ENCODE peak calls at places on chromosome 7, in five cellular contexts. E is pancreas, N is Peyer's patch, L is hepatocyte, W is body of pancreas. V is an unnamed sample. For H3K4me1, the result is how much of the 10 kb centered on the place peaks cover.

GRCh38 chr7:101927389-101928306 is 110.2 kb downstream of the CUX1 start:
- DNase-seq in E (no peak), N (no peak), L (no peak), W (no peak), V (no peak)

GRCh38 chr7:20798081-20798693 is 11.5 kb upstream of the SP8 start:
- DNase-seq in E (peak), N (peak), L (peak), W (peak), V (no peak)

GRCh38 chr7:158125721-158126120 is 461.9 kb downstream of the PTPRN2 start:
- DNase-seq in E (no peak), N (peak), L (no peak), W (no peak), V (no peak)

GRCh38 chr7:111137296-111138195 is 46.6 kb downstream of the LRRN3 start:
- DNase-seq in E (no peak), N (no peak), L (no peak), W (no peak), V (no peak)

GRCh38 chr7:28055161-28055544 is 125.4 kb downstream of the JAZF1 start:
- DNase-seq in E (no peak), N (no peak), L (no peak), W (no peak), V (no peak)

GRCh38 chr7:106515321-106515720 is 145.6 kb downstream of the CCDC71L start:
- DNase-seq in E (no peak), N (no peak), L (no peak), W (no peak), V (no peak)

GRCh38 chr7:136976504-136977251 is 108.2 kb downstream of the CHRM2 start:
- DNase-seq in E (no peak), N (no peak), L (no peak), W (no peak), V (no peak)

GRCh38 chr7:29113384-29114102 is 32.8 kb downstream of the CPVL start:
- DNase-seq in E (peak), N (peak), L (peak), W (peak), V (no peak)

GRCh38 chr7:41881313-41882130 is 178.6 kb upstream of the INHBA start:
- DNase-seq in E (no peak), N (peak), L (no peak), W (no peak), V (peak)

GRCh38 chr7:3956949-3957348 is 655.9 kb downstream of the SDK1 start:
- DNase-seq in E (no peak), N (no peak), L (no peak), W (no peak), V (no peak)

GRCh38 chr7:100603697-100604077 is 1.5 kb downstream of the PCOLCE start:
- DNase-seq in E (no peak), N (no peak), L (no peak), W (no peak), V (no peak)
- H3K4me1 ChIP-seq in E (under half), N (under half), L (under half), W (under half), V (under half)

GRCh38 chr7:924541-925231 is 29.8 kb downstream of the ADAP1 start:
- DNase-seq in E (no peak), N (peak), L (no peak), W (peak), V (peak)

GRCh38 chr7:925601-926000 is 28.9 kb downstream of the ADAP1 start:
- DNase-seq in E (no peak), N (peak), L (no peak), W (peak), V (peak)

GRCh38 chr7:926061-927030 is 28.1 kb downstream of the ADAP1 start:
- DNase-seq in E (no peak), N (peak), L (peak), W (peak), V (no peak)

GRCh38 chr7:929311-929711 is 25.2 kb downstream of the ADAP1 start:
- DNase-seq in E (no peak), N (no peak), L (no peak), W (no peak), V (no peak)

DNA sequence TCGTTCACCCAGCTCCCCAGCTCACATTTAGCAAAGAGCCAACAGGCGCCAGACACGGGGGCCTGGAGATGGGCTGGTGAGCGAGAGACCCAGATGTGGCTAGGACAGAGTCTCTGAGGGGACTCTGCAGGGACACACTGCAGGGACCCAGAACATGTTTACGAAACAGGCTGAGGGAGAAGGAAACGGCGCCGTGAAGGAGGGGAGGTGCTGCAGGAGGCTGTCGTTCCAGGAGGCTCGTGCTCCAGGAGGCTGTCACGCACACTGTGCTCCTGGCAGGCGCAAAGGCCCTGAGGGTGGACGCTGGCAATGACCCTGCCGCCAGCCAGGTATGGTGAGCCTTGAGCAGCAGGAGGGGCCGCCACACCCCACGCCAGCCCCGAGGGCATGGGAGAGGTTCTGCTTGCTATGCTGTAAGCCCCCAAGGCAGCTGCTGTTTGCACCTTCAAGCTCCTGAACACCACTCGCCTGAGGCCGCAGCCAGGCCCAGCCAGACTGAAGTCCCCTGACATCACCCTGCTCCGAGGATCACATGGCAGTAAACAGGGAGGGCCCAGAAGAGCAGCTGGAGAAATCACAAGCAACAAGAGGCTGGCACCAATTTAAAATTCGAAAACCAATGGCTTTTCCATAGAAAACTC is 27.3 kb downstream of the ADAP1 start:
- DNase-seq in E (no peak), N (peak), L (no peak), W (peak), V (peak)
- H3K27ac ChIP-seq in E (no peak), N (peak), L (peak), W (no peak), V (no peak)

GRCh38 chr7:139702811-139703467 is 74.9 kb downstream of the HIPK2 start:
- DNase-seq in E (no peak), N (peak), L (no peak), W (no peak), V (no peak)
- H3K4me1 ChIP-seq in E (under half), N (under half), L (under half), W (under half), V (under half)

GRCh38 chr7:90033850-90034249 is 120.4 kb upstream of the STEAP1 start:
- DNase-seq in E (no peak), N (no peak), L (no peak), W (no peak), V (no peak)
- H3K27ac ChIP-seq in E (no peak), N (no peak), L (no peak), W (no peak), V (no peak)

DNA sequence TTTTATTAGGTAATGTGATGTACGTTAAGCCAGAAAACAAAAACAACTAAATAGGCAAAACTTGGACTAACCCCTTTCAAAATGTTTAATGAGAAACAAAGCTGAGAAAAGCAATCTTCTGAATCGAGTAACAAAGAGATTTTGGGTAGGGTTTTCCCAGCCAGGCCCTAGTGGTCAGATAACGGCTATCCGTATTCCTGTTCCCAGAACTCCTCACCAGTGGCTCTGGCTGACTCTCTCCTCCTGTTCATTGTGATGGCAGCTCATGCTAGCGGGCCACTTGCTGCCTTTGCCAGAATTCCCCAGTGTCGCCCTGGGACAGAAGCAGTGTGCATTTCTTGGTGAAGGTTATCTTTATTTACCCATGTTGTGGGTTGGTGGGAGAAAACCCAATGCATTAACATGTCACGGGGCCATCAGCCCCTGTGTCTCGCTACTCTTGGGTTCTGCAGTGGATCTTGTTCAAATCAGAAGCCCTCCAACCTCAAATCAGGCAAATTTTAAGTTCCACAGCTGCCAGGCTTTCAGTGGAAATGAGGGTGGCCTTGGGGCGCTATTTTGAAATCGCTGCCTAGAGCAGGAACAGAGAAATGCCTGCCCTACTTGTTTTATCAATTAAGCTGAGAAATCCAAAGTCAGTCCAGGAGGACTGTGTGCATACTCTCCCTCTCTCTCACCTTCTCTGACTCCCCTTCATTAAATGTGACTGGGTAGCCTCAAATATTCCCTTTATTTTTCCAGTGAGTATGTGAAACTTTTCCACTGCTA is 164.5 kb upstream of the NPVF start:
- DNase-seq in E (no peak), N (no peak), L (no peak), W (no peak), V (no peak)
- H3K4me1 ChIP-seq in E (under half), N (under half), L (under half), W (under half), V (under half)

DNA sequence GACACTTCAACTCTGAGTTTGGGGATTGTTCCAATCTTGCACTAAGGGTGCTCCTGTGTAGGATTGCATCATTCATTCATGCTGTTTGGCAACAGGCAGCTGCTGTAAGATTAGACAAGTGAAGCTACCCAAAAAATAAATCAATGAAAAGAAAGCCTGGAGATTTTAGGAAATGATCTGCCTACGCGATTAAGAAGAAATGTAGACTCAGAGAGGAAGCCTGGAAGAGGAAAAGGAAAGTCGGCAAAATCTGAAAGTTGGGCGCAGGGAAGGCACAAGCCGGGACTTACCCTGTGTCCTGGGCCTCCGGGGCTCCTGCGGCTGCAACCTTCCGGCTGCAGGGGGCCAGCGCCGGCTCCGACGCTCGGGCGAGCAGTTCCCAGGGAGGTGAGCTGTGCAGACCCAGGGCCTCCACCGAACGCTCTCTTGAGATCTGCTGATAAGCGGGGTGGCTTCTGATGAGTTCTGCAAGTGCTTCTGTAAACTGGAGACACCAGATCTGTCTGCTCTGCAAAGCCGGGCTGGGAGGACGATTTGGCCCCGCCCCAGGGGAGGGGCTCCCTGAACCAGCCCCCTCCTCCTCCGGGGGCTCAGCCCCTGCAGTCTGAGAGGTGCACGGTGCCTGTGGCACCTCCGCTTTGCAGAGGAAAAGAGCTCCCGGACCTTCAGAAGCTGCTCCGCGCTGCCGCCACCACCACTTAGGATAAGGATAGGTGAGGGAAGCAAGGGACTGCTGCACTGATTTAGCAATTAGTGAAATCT is 17.4 kb downstream of the PSPH start:
- DNase-seq in E (peak), N (peak), L (peak), W (peak), V (peak)
- H3K27ac ChIP-seq in E (no peak), N (peak), L (peak), W (no peak), V (no peak)